ENCODE peak calls at places on chromosomes 4 and X, in ten cellular contexts. F is lower lobe of right lung, D is spleen, M is ovary, K is cardiac fibroblast, U is cardiac muscle cell, T is AG04450, G is IMR-90, V is stomach, H is psoas muscle. E is an unnamed sample.

GRCh38 chr4:159071178-159071968 is 31.5 kb upstream of the RAPGEF2 start:
- DNase-seq in G (peak; percentile 68), F (no peak), M (no peak), H (no peak), D (no peak), U (no peak), V (no peak), T (no peak), K (peak; percentile 35), E (peak; percentile 76)

GRCh38 chr4:28621541-28621940 is 1760.9 kb downstream of the STIM2 start:
- DNase-seq in G (peak; percentile 69), H (no peak), T (no peak), D (no peak), M (no peak), K (no peak), F (no peak), U (no peak), V (no peak), E (peak; percentile 34)

GRCh38 chrX:155662297-155662696 is 49.5 kb upstream of the TMLHE start:
- DNase-seq in D (no peak), K (peak; percentile 3), M (no peak), V (no peak), T (no peak), G (no peak), F (no peak), H (no peak), U (no peak), E (no peak)

GRCh38 chr4:82850684-82851083 is 40.3 kb downstream of the SEC31A start:
- DNase-seq in M (no peak), G (no peak), T (no peak), D (no peak), F (no peak), V (no peak), K (no peak), U (no peak), H (no peak), E (peak; percentile 17)

GRCh38 chr4:179867300-179867878 is 2375.8 kb upstream of the TENM3 start:
- DNase-seq in D (no peak), U (peak; percentile 80), V (no peak), T (peak; percentile 44), H (no peak), K (peak; percentile 1), F (peak; percentile 46), G (peak; percentile 57), M (no peak), E (no peak)

GRCh38 chr4:37453361-37454262 is 209.1 kb downstream of the NWD2 start:
- DNase-seq in T (no peak), F (peak; percentile 82), U (peak; percentile 86), V (peak; percentile 84), G (no peak), K (peak; percentile 22), D (peak; percentile 86), H (peak; percentile 60), M (no peak), E (no peak)

GRCh38 chr4:74344031-74344430 is 20.9 kb upstream of the EREG start:
- DNase-seq in K (no peak), D (no peak), T (no peak), M (no peak), G (no peak), F (no peak), V (no peak), H (no peak), U (no peak), E (no peak)

GRCh38 chr4:337932-338758 is 531 bp downstream of the ZNF141 start:
- DNase-seq in F (peak; percentile 74), M (peak; percentile 57), G (peak; percentile 36), K (peak; percentile 60), D (peak; percentile 91), T (no peak), V (peak; percentile 40), H (peak; percentile 67), U (peak; percentile 56), E (peak; percentile 25)

GRCh38 chr4:186189656-186190055 is 1.7 kb upstream of the CYP4V2 start:
- DNase-seq in U (no peak), M (no peak), G (no peak), F (no peak), V (no peak), K (no peak), D (no peak), T (no peak), H (no peak), E (no peak)

GRCh38 chr4:186191266-186192067 is at the start of gene CYP4V2:
- DNase-seq in T (peak; percentile 26), K (peak; percentile 88), V (peak; percentile 87), D (peak; percentile 96), M (peak; percentile 87), F (peak; percentile 91), U (peak; percentile 80), H (peak; percentile 89), G (peak; percentile 72), E (peak; percentile 79)

GRCh38 chr4:186192068-186192751 is 843 bp downstream of the CYP4V2 start:
- DNase-seq in K (peak; percentile 60), T (no peak), D (no peak), M (peak; percentile 51), F (no peak), G (peak; percentile 48), U (peak; percentile 59), H (peak; percentile 54), V (peak; percentile 35), E (peak; percentile 53)

GRCh38 chr4:186188107-186188506 is 3.3 kb upstream of the CYP4V2 start:
- DNase-seq in F (no peak), U (no peak), T (no peak), G (no peak), V (no peak), K (no peak), H (no peak), D (no peak), M (no peak), E (no peak)

DNA sequence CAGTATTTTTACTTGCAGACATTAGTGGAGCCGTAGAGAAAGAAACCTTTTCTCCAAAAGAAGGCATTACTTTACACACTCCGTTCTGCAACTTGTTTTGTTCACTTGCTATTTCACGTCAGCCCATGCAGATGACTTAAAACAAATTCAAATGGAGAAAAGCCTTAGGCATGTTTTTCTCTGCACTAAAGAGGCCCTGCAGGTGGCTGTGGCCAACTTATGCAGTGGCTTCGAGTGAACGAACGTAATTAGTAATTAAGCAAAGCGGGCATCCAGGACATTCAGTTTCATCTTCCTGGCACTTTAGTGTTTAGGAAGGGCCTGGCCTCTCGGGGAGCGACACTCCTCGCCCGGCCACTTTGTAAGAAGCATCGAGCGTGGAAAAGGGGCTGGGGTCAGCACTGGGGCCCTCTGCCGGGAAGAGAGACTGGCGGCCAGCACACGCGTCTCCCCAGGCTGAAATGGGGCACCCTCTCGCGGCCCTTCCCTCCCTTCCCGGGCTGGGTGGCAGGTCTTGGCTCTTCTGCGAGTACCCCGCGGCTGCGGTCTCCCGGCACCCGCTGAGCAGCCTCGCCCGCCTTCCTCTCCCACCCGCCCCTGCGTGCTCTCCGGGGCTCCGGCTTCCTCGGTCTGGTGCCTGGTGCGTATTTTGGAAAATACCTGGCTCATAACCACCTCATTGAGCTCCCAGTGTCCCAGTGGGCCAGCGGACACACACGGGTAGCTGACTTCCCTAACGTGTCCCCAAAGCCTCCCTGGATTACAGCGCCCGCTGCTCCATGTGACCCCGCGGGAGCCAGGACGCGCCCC is 706 bp upstream of the CYP4V2 start:
- DNase-seq in F (no peak), H (no peak), K (peak; percentile 15), U (peak; percentile 60), V (no peak), D (peak; percentile 92), T (no peak), M (no peak), G (no peak), E (peak; percentile 10)
- TF ChIP-seq CTCF in F (no peak), H (no peak), K (no peak), U (peak; percentile 7), V (no peak), D (peak; percentile 14), T (peak; percentile 1), M (no peak), G (no peak), E (peak; percentile 8)

GRCh38 chrX:11724122-11725017 is 33.7 kb upstream of the MSL3 start:
- DNase-seq in G (peak; percentile 41), F (no peak), V (no peak), M (peak; percentile 32), T (peak; percentile 1), H (no peak), D (no peak), K (peak; percentile 56), U (peak; percentile 25), E (peak; percentile 30)

GRCh38 chrX:11725631-11726442 is 32.2 kb upstream of the MSL3 start:
- DNase-seq in U (no peak), F (no peak), G (no peak), V (no peak), D (no peak), H (no peak), M (no peak), T (no peak), K (no peak), E (no peak)

GRCh38 chrX:11733614-11734013 is 24.4 kb upstream of the MSL3 start:
- DNase-seq in M (no peak), D (no peak), H (no peak), U (no peak), T (no peak), V (no peak), K (no peak), G (no peak), F (no peak), E (no peak)

DNA sequence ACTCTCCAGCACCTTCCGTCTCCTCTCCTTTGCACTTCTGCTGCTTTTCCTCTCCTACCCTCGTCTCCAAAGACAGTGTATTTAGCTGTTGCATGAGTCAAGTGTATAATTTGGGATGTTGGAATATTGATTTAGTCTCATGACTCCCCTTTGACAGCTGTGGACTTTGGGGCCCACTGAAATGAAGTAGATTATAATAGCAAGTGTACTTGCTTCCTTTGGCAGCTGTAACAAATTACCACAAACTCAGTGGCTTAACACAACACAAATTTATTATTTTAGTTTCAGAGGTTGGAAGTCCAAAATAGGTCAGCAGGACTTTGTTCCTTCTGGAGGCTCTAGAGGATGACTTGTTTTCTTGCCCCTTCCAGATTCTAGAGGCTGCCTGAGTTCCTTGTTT is 29.5 kb upstream of the MSL3 start:
- DNase-seq in U (no peak), V (no peak), M (no peak), H (no peak), D (no peak), F (no peak), G (no peak), K (no peak), T (no peak), E (no peak)
- H3K4me3 ChIP-seq in U (no peak overlapping the region), V (no peak overlapping the region), M (no peak overlapping the region), H (no peak overlapping the region), D (no peak overlapping the region), F (no peak overlapping the region), G (no peak overlapping the region), K (no peak overlapping the region), T (no peak overlapping the region), E (no peak overlapping the region)

DNA sequence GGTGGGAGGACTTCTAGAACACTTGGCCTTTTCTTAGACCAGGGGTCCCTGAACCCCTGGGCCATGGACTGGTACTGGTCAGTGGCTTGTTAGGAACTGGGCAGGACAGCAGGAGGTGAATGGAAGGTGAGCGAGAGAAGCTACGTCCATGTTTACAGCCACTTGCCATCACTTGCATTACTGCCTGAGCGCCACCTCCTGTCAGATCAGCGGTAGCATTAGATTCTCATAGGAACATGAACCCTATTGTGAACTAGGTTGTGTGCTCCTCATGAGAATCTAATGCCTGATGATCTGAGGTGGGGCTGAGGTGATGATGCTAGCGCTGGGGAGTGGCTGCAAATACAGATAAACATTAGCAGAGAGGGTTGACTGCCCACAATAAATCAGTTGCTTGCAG is 100.9 kb upstream of the IGFBP7 start:
- DNase-seq in U (no peak), M (no peak), K (no peak), V (no peak), T (no peak), F (no peak), G (no peak), H (no peak), D (no peak), E (peak; percentile 2)
- TF ChIP-seq CTCF in U (no peak), M (no peak), K (peak; percentile 1), V (no peak), T (no peak), F (no peak), G (no peak), H (no peak), D (no peak), E (peak; percentile 18)

GRCh38 chr4:52684896-52685295 is 25.8 kb upstream of the USP46 start:
- DNase-seq in M (no peak), V (no peak), G (no peak), T (no peak), F (no peak), D (no peak), U (no peak), H (no peak), K (no peak), E (no peak)

GRCh38 chr4:52685316-52685715 is 26.2 kb upstream of the USP46 start:
- DNase-seq in M (no peak), D (no peak), H (no peak), G (no peak), T (no peak), K (no peak), V (no peak), F (no peak), U (no peak), E (no peak)
- H3K4me3 ChIP-seq in M (no peak overlapping the region), D (no peak overlapping the region), H (no peak overlapping the region), G (no peak overlapping the region), T (no peak overlapping the region), K (no peak overlapping the region), V (no peak overlapping the region), F (no peak overlapping the region), U (no peak overlapping the region), E (no peak overlapping the region)

E was measured in AG10803.